ENCODE peak calls at places on chromosome 21, in nine cellular contexts. Z, X, B, O, Q, E, A, M and T are unnamed samples.

GRCh38 chr21:40846566-40847411 is at the start of gene DSCAM:
- DNase-seq in M (peak; percentile 0), B (no peak), A (no peak), X (no peak), Q (no peak), E (peak; percentile 12), Z (no peak), O (no peak), T (no peak)

GRCh38 chr21:28537371-28538079 is 455.2 kb downstream of the LTN1 start:
- DNase-seq in Z (no peak), O (peak; percentile 94), A (no peak), B (peak; percentile 94), E (no peak), X (no peak), M (peak; percentile 95), Q (peak; percentile 98), T (no peak)

GRCh38 chr21:17668479-17668878 is 55.8 kb upstream of the BTG3 start:
- DNase-seq in A (no peak), B (no peak), Q (no peak), X (no peak), O (no peak), M (no peak), E (no peak), Z (no peak), T (no peak)

GRCh38 chr21:40606341-40606740 is 240.6 kb downstream of the DSCAM start:
- DNase-seq in Z (no peak), Q (no peak), E (peak; percentile 21), X (no peak), M (no peak), O (no peak), A (no peak), B (no peak), T (no peak)

GRCh38 chr21:17461014-17461413 is 51.8 kb upstream of the CXADR start:
- DNase-seq in Q (peak; percentile 74), M (peak; percentile 79), Z (peak; percentile 80), O (peak; percentile 81), A (no peak), X (no peak), E (peak; percentile 52), B (peak; percentile 61), T (no peak)

GRCh38 chr21:26170471-26171309 is at the start of gene APP:
- DNase-seq in X (peak; percentile 90), A (no peak), O (peak; percentile 75), E (peak; percentile 91), M (peak; percentile 72), Q (peak; percentile 73), B (peak; percentile 43), Z (peak; percentile 83), T (peak; percentile 89)

GRCh38 chr21:28615276-28615675 is 377.4 kb downstream of the LTN1 start:
- DNase-seq in M (peak; percentile 72), Z (no peak), B (no peak), E (no peak), X (no peak), A (no peak), O (peak; percentile 77), Q (peak; percentile 85), T (no peak)

GRCh38 chr21:25422610-25423608 is 184.4 kb downstream of the MRPL39 start:
- DNase-seq in O (no peak), X (no peak), M (no peak), Q (no peak), B (no peak), E (no peak), Z (no peak), A (no peak), T (peak; percentile 60)

GRCh38 chr21:26528882-26529281 is 44.2 kb downstream of the CYYR1 start:
- DNase-seq in O (no peak), Z (no peak), A (no peak), M (no peak), B (no peak), X (no peak), Q (no peak), E (no peak), T (no peak)

GRCh38 chr21:41321908-41322495 is 5.4 kb downstream of the FAM3B start:
- DNase-seq in E (peak; percentile 76), B (no peak), O (no peak), Z (no peak), M (no peak), Q (no peak), X (no peak), A (no peak), T (no peak)

GRCh38 chr21:41648591-41649031 is 118.2 kb downstream of the RIPK4 start:
- DNase-seq in B (no peak), M (peak; percentile 88), Q (peak; percentile 81), X (no peak), O (peak; percentile 31), Z (no peak), E (no peak), A (no peak), T (peak; percentile 52)

GRCh38 chr21:31678478-31678877 is 19.0 kb downstream of the SOD1 start:
- DNase-seq in M (no peak), X (no peak), E (no peak), B (no peak), A (no peak), Q (no peak), Z (no peak), O (no peak), T (no peak)

DNA sequence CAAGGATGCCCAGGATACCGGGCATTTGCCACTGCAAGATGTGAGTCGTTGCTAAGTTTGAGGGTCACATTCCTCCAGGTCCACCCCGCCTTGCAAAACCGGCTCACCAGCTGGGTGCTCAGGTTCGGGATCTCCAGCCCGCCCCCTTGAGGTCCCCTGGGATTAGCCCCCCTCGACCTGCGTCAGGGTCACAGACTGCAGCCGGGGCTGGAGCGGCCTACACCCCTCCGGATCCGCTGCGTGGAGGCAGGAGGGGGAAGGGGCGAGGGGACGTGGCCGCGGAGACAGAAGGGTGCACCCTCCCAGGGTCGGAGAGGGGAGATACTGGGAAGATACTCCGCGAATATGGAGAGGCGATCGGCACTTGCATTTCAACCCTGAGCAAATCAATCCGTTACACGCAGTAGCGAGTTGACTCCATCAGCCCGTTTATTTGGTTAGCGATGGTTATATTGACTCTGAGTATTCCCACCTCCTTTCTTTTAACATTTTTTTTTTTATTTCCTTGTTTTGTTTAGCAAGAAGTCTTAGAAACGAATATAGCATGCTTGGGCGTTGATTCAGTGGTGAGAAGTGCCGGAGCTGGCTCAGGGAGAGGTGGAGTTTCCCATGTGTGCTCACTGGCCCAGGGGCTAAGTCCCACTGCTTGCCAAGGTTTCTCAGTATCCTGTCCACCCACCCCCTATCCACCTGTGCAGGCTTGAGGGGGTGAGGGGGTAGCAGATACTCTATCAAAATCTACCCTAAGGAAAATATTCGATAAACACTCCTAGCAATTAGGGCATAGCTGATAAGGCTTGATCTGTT is 983 bp downstream of the IFNAR2 start:
- DNase-seq in X (peak; percentile 81), O (peak; percentile 50), A (no peak), B (no peak), Q (peak; percentile 61), M (peak; percentile 82), Z (peak; percentile 43), E (peak; percentile 55), T (peak; percentile 84)
- TF ChIP-seq CTCF in X (no peak), O (peak; percentile 5), A (no peak), B (no peak), Q (peak; percentile 9), M (no peak), Z (no peak), E (peak; percentile 3), T (no peak)

GRCh38 chr21:39153373-39153772 is 29.9 kb downstream of the PSMG1 start:
- DNase-seq in E (no peak), Z (no peak), O (no peak), Q (no peak), A (no peak), M (peak; percentile 24), X (no peak), B (no peak), T (peak; percentile 18)
- H3K4me3 ChIP-seq in E (no peak overlapping the region), Z (no peak overlapping the region), O (no peak overlapping the region), Q (no peak overlapping the region), A (no peak overlapping the region), M (no peak overlapping the region), X (no peak overlapping the region), B (no peak overlapping the region), T (no peak overlapping the region)

GRCh38 chr21:15893902-15894301 is 164.1 kb downstream of the USP25 start:
- DNase-seq in E (no peak), M (no peak), A (no peak), Q (no peak), X (no peak), Z (no peak), O (no peak), B (no peak), T (no peak)

GRCh38 chr21:15895142-15896106 is 165.6 kb downstream of the USP25 start:
- DNase-seq in E (no peak), A (no peak), X (no peak), O (peak; percentile 42), Q (peak; percentile 25), B (no peak), Z (no peak), M (no peak), T (no peak)

GRCh38 chr21:15896501-15896900 is 166.7 kb downstream of the USP25 start:
- DNase-seq in M (no peak), Q (no peak), X (no peak), B (no peak), E (no peak), A (no peak), Z (no peak), O (no peak), T (no peak)

DNA sequence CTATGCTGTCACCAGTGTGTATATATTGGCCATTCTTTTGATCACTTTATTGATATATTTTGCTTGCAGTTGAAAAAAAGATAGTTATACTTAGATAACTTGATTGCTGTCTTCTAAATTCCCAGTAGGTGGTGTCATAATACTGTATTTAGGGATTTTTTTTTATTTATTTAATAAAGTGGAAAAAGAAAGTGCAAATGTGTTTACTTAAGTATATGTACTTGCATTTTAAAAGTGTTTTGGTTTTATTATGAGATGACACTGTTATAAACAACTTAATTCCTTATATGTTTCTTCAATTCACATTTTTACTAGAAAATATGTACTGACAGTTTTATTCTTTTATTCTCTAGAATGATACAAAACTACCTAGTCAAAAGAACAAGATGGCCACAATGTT is 164.8 kb downstream of the USP25 start:
- DNase-seq in E (no peak), Q (peak; percentile 36), M (peak; percentile 55), A (no peak), X (no peak), B (no peak), O (peak; percentile 62), Z (no peak), T (no peak)
- TF ChIP-seq CTCF in E (peak; percentile 22), Q (peak; percentile 59), M (peak; percentile 34), A (no peak), X (no peak), B (peak; percentile 45), O (peak; percentile 44), Z (peak; percentile 43), T (no peak)

GRCh38 chr21:44710294-44710665 is 1.1 kb downstream of the TSPEAR start:
- DNase-seq in Q (no peak), Z (no peak), X (peak; percentile 55), O (no peak), M (no peak), B (no peak), A (no peak), E (no peak), T (no peak)
- H3K4me3 ChIP-seq in Q (no peak overlapping the region), Z (no peak overlapping the region), X (no peak overlapping the region), O (no peak overlapping the region), M (no peak overlapping the region), B (no peak overlapping the region), A (no peak overlapping the region), E (no peak overlapping the region), T (no peak overlapping the region)